ENCODE peak calls at places on chromosomes 11 and 22, in five cellular contexts. F, G, Z, M and W are unnamed samples.

GRCh38 chr11:61516675-61517516 is 8.3 kb downstream of the LRRC10B start:
- DNase-seq in F (peak; percentile 96), G (no peak), Z (peak; percentile 83), M (peak; percentile 8), W (no peak)

GRCh38 chr11:69320756-69321741 is 27.1 kb downstream of the MYEOV start:
- DNase-seq in F (no peak), G (no peak), Z (no peak), M (no peak), W (no peak)

GRCh38 chr11:36618025-36618700 is 20.1 kb upstream of the RAG2 start:
- DNase-seq in F (no peak), G (no peak), Z (no peak), M (no peak), W (no peak)

GRCh38 chr11:132422725-132423124 is 1052.3 kb downstream of the NTM start:
- DNase-seq in F (no peak), G (no peak), Z (no peak), M (no peak), W (no peak)

GRCh38 chr22:44292007-44292370 is 20.8 kb downstream of the SHISAL1 start:
- DNase-seq in F (no peak), G (no peak), Z (no peak), M (no peak), W (no peak)

GRCh38 chr11:41456288-41456687 is 3.2 kb downstream of the LRRC4C start:
- DNase-seq in F (no peak), G (no peak), Z (no peak), M (no peak), W (no peak)

GRCh38 chr11:72721689-72722049 is 30.5 kb downstream of the ARAP1 start:
- DNase-seq in F (no peak), G (no peak), Z (no peak), M (no peak), W (no peak)

GRCh38 chr22:45672564-45673481 is 1.2 kb downstream of the ATXN10 start:
- DNase-seq in F (no peak), G (no peak), Z (no peak), M (no peak), W (no peak)

GRCh38 chr22:28108851-28109250 is 189.8 kb upstream of the PITPNB start:
- DNase-seq in F (no peak), G (no peak), Z (no peak), M (no peak), W (no peak)

GRCh38 chr22:30206964-30207363 is 39.6 kb downstream of the LIF start:
- DNase-seq in F (no peak), G (peak; percentile 78), Z (no peak), M (peak; percentile 85), W (peak; percentile 45)

GRCh38 chr11:102194983-102195382 is 84.7 kb downstream of the YAP1 start:
- DNase-seq in F (no peak), G (no peak), Z (no peak), M (no peak), W (no peak)

GRCh38 chr11:12007230-12007593 is 1.2 kb downstream of the DKK3 start:
- DNase-seq in F (no peak), G (no peak), Z (no peak), M (no peak), W (no peak)

GRCh38 chr11:73204711-73205121 is 13.4 kb upstream of the P2RY2 start:
- DNase-seq in F (no peak), G (no peak), Z (no peak), M (no peak), W (no peak)

GRCh38 chr11:91156041-91156440 is 933.2 kb upstream of the CHORDC1 start:
- DNase-seq in F (no peak), G (no peak), Z (no peak), M (no peak), W (no peak)

GRCh38 chr11:27373392-27373791 is 10.4 kb upstream of the CCDC34 start:
- DNase-seq in F (no peak), G (no peak), Z (no peak), M (no peak), W (no peak)

GRCh38 chr11:85666687-85667086 is 1.8 kb upstream of the CREBZF start:
- DNase-seq in F (no peak), G (no peak), Z (no peak), M (peak; percentile 59), W (no peak)

GRCh38 chr22:32255726-32256125 is 579 bp upstream of the SLC5A4 start:
- DNase-seq in F (no peak), G (no peak), Z (no peak), M (no peak), W (no peak)

GRCh38 chr11:131737357-131737756 is 366.9 kb downstream of the NTM start:
- DNase-seq in F (no peak), G (no peak), Z (no peak), M (no peak), W (no peak)

GRCh38 chr11:69892237-69892985 is 73.2 kb upstream of the FGF3 start:
- DNase-seq in F (peak; percentile 76), G (no peak), Z (peak; percentile 68), M (peak; percentile 40), W (no peak)

GRCh38 chr22:19705181-19705934 is 8.9 kb upstream of the SEPTIN5 start:
- DNase-seq in F (peak; percentile 90), G (no peak), Z (peak; percentile 59), M (no peak), W (no peak)

GRCh38 chr11:122742350-122742749 is 86.8 kb downstream of the UBASH3B start:
- DNase-seq in F (no peak), G (no peak), Z (no peak), M (no peak), W (no peak)

GRCh38 chr11:125170001-125170405 is 5.5 kb downstream of the PKNOX2 start:
- DNase-seq in F (no peak), G (no peak), Z (no peak), M (no peak), W (no peak)

GRCh38 chr11:59283311-59283710 is 70.6 kb upstream of the MPEG1 start:
- DNase-seq in F (no peak), G (no peak), Z (no peak), M (no peak), W (no peak)

GRCh38 chr11:46200537-46201281 is 76.8 kb upstream of the CREB3L1 start:
- DNase-seq in F (peak; percentile 42), G (no peak), Z (no peak), M (no peak), W (no peak)

GRCh38 chr22:19122752-19123492 is 710 bp upstream of the DGCR2 start:
- DNase-seq in F (no peak), G (no peak), Z (peak; percentile 75), M (no peak), W (no peak)

GRCh38 chr11:131463609-131464008 is 93.2 kb downstream of the NTM start:
- DNase-seq in F (no peak), G (no peak), Z (no peak), M (no peak), W (no peak)

GRCh38 chr11:28874706-28875105 is 766.5 kb downstream of the METTL15 start:
- DNase-seq in F (no peak), G (no peak), Z (no peak), M (no peak), W (no peak)

DNA sequence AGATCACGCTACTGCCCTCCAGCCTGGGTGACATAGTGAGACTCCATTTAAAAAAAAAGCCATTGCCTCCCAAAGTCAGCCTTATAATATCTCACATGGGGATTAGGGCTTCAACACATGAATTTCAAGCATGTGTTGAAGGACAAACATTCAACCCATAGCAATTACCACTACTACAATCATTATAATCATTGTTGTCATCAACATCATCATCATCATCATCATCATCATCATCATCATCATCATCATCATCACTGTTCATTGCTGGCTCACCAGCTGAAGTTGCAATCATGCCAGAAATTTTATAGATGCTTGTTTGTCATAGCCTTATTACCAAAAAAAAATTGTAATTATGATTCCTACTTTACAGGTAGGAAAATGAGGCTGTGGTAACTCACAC is 762.9 kb downstream of the METTL15 start:
- DNase-seq in F (no peak), G (no peak), Z (no peak), M (no peak), W (no peak)
- TF ChIP-seq JUND in F (no peak), G (no peak), Z (no peak), M (no peak), W (no peak)

DNA sequence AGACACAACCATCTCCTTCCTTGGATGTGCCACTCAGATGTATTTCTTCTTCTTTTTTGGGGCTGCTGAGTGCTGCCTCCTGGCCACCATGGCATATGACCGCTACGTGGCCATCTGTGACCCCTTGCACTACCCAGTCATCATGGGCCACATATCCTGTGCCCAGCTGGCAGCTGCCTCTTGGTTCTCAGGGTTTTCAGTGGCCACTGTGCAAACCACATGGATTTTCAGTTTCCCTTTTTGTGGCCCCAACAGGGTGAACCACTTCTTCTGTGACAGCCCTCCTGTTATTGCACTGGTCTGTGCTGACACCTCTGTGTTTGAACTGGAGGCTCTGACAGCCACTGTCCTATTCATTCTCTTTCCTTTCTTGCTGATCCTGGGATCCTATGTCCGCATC is 489 bp downstream of the OR10A4 start:
- DNase-seq in F (no peak), G (no peak), Z (no peak), M (no peak), W (no peak)
- TF ChIP-seq JUND in F (no peak), G (no peak), Z (no peak), M (no peak), W (no peak)

DNA sequence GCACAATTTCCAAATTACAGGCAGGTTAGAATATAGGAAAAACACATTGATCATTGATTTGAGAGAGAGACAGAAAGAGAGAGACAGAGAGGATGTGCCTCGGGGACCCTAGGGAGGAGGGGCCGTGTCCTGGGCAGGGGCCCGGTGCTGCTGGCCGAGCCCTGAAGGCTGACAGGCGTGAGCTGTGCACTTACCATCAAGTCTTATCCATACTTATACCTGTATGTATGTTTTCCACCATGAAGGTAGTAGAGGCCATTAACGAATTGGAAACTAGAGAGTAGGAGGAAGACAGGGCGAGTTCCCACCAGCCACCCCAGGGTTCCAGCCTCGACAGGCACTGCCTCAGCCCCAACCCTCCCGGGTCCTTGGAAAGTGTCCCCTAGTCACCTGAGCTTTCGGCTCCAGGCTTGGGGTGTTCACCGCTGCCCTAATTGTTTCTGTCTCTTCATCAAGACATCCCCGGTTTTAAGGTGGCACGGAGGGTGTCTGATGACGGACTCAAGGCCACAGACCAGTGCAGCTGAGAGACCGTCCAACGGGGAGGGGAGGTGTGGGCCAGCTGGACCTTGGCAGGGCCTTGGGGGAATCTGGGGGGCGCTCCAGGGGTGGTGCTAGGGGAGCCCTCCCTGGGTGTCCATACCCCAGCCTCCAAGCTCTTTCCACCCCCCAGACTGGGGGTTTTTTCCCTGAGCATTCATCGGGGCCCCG is 431.3 kb downstream of the TBC1D22A start:
- DNase-seq in F (no peak), G (no peak), Z (no peak), M (no peak), W (no peak)
- TF ChIP-seq JUND in F (no peak), G (no peak), Z (no peak), M (no peak), W (no peak)

GRCh38 chr22:50186789-50187523 is 1.2 kb downstream of the TRABD start:
- DNase-seq in F (no peak), G (no peak), Z (no peak), M (no peak), W (no peak)
- TF ChIP-seq JUND in F (no peak), G (no peak), Z (no peak), M (no peak), W (no peak)

GRCh38 chr11:65826972-65827773 is 6.6 kb upstream of the SNX32 start:
- DNase-seq in F (no peak), G (no peak), Z (no peak), M (no peak), W (no peak)
- TF ChIP-seq JUND in F (no peak), G (no peak), Z (no peak), M (no peak), W (no peak)

GRCh38 chr11:34425863-34426262 is 12.9 kb upstream of the CAT start:
- DNase-seq in F (no peak), G (no peak), Z (no peak), M (no peak), W (no peak)
- TF ChIP-seq JUND in F (no peak), G (no peak), Z (no peak), M (no peak), W (no peak)

GRCh38 chr22:42064629-42065028 is 6.0 kb downstream of the NAGA start:
- DNase-seq in F (peak; percentile 11), G (no peak), Z (no peak), M (no peak), W (no peak)
- TF ChIP-seq JUND in F (no peak), G (no peak), Z (no peak), M (no peak), W (no peak)